ENCODE peak calls at places on chromosomes 3 and 15, in four cellular contexts. W is iris pigment epithelial cell; H is activated CD4-positive, CD25-positive, alpha-beta regulatory T cell; B is T-helper 1 cell. E is an unnamed sample.

GRCh38 chr3:58470363-58471024 is 21.4 kb upstream of the KCTD6 start:
- DNase-seq in W (no peak), H (no peak), B (no peak), E (no peak)

GRCh38 chr15:54792526-54792925 is 404.2 kb downstream of the RSL24D1 start:
- DNase-seq in W (no peak), H (no peak), B (no peak), E (no peak)

GRCh38 chr3:11088066-11088465 is 66.2 kb upstream of the HRH1 start:
- DNase-seq in W (no peak), H (no peak), B (no peak), E (no peak)

GRCh38 chr15:66631616-66632263 is 65.9 kb upstream of the LCTL start:
- DNase-seq in W (no peak), H (no peak), B (no peak), E (no peak)

GRCh38 chr3:188370081-188370830 is 216.3 kb downstream of the LPP start:
- DNase-seq in W (no peak), H (no peak), B (no peak), E (no peak)

GRCh38 chr3:125032100-125032643 is 23.6 kb downstream of the HEG1 start:
- DNase-seq in W (no peak), H (no peak), B (no peak), E (no peak)

GRCh38 chr3:149965278-149965677 is 5.4 kb downstream of the PFN2 start:
- DNase-seq in W (no peak), H (no peak), B (no peak), E (no peak)

GRCh38 chr15:101232677-101233076 is 19.2 kb downstream of the CHSY1 start:
- DNase-seq in W (no peak), H (no peak), B (no peak), E (no peak)

GRCh38 chr3:52037291-52037690 is 19.1 kb downstream of the DUSP7 start:
- DNase-seq in W (no peak), H (no peak), B (no peak), E (no peak)

GRCh38 chr15:61917457-61917856 is 142.8 kb downstream of the VPS13C start:
- DNase-seq in W (no peak), H (no peak), B (no peak), E (no peak)

GRCh38 chr15:63509056-63509696 is 4.8 kb downstream of the USP3 start:
- DNase-seq in W (no peak), H (no peak), B (no peak), E (no peak)

GRCh38 chr3:186966406-186966805 is 36.1 kb downstream of the ST6GAL1 start:
- DNase-seq in W (no peak), H (no peak), B (no peak), E (no peak)

GRCh38 chr3:13801361-13802214 is 78.3 kb downstream of the WNT7A start:
- DNase-seq in W (no peak), H (no peak), B (no peak), E (no peak)

GRCh38 chr15:77871838-77872371 is 205.6 kb downstream of the TBC1D2B start:
- DNase-seq in W (no peak), H (no peak), B (no peak), E (no peak)

GRCh38 chr3:43055806-43056770 is 49.8 kb downstream of the POMGNT2 start:
- DNase-seq in W (no peak), H (no peak), B (no peak), E (no peak)

GRCh38 chr3:170585937-170586310 is at the start of gene SLC7A14:
- DNase-seq in W (peak; percentile 8), H (no peak), B (no peak), E (no peak)

GRCh38 chr3:156579427-156579851 is 24.5 kb upstream of the SSR3 start:
- DNase-seq in W (no peak), H (no peak), B (no peak), E (no peak)

GRCh38 chr15:50881121-50882048 is 27.1 kb upstream of the AP4E1 start:
- DNase-seq in W (peak; percentile 25), H (no peak), B (no peak), E (no peak)

GRCh38 chr15:78943692-78944091 is 1.2 kb downstream of the CTSH start:
- DNase-seq in W (no peak), H (no peak), B (no peak), E (no peak)

GRCh38 chr3:197891-198491 is 1.4 kb downstream of the CHL1 start:
- DNase-seq in W (no peak), H (no peak), B (no peak), E (no peak)

GRCh38 chr15:92077353-92078080 is 224.0 kb downstream of the SLCO3A1 start:
- DNase-seq in W (peak; percentile 36), H (peak; percentile 24), B (peak; percentile 45), E (peak; percentile 37)

GRCh38 chr3:33751320-33751719 is 33.3 kb upstream of the CLASP2 start:
- DNase-seq in W (peak; percentile 56), H (no peak), B (no peak), E (no peak)

GRCh38 chr3:53571264-53571663 is 76.9 kb downstream of the CACNA1D start:
- DNase-seq in W (no peak), H (no peak), B (no peak), E (no peak)

GRCh38 chr3:151305778-151306157 is 10.9 kb downstream of the GPR87 start:
- DNase-seq in W (no peak), H (no peak), B (no peak), E (no peak)

GRCh38 chr3:143237036-143237688 is 117.6 kb downstream of the CHST2 start:
- DNase-seq in W (no peak), H (no peak), B (no peak), E (no peak)

GRCh38 chr15:59274126-59274970 is 67.7 kb downstream of the LDHAL6B start:
- DNase-seq in W (peak; percentile 78), H (no peak), B (no peak), E (no peak)